ENCODE peak calls at places on chromosomes 1 and 21, in six cellular contexts. J, F, D, B, P and G are unnamed samples.

GRCh38 chr1:212182585-212182984 is 102.6 kb upstream of the PPP2R5A start:
- DNase-seq in F (no peak), P (no peak), B (no peak), D (no peak), J (no peak), G (no peak)

GRCh38 chr1:20074725-20075171 is 4.8 kb downstream of the PLA2G5 start:
- DNase-seq in J (no peak), B (no peak), D (no peak), F (no peak), P (no peak), G (no peak)

GRCh38 chr1:156072251-156072650 is 10.0 kb downstream of the MEX3A start:
- DNase-seq in F (no peak), P (no peak), J (no peak), B (no peak), D (no peak), G (no peak)

GRCh38 chr1:6098303-6099215 is 52.9 kb downstream of the KCNAB2 start:
- DNase-seq in J (no peak), F (no peak), B (no peak), D (no peak), P (no peak), G (no peak)

GRCh38 chr1:169003864-169004516 is 102.5 kb upstream of the ATP1B1 start:
- DNase-seq in J (peak), B (no peak), P (no peak), D (peak), F (peak), G (peak)

GRCh38 chr1:184061396-184062003 is 10.0 kb downstream of the TSEN15 start:
- DNase-seq in B (no peak), J (no peak), F (peak), P (no peak), D (no peak), G (no peak)

GRCh38 chr1:23793018-23793781 is 2.3 kb downstream of the LYPLA2 start:
- DNase-seq in B (peak), J (no peak), D (peak), F (peak), P (no peak), G (peak)

GRCh38 chr1:51314974-51315373 is 15.4 kb downstream of the TTC39A start:
- DNase-seq in J (no peak), B (no peak), P (no peak), D (peak), F (no peak), G (peak)

GRCh38 chr21:45235488-45235887 is 52.2 kb downstream of the POFUT2 start:
- DNase-seq in P (no peak), F (no peak), D (no peak), B (no peak), J (no peak), G (no peak)

GRCh38 chr1:32361674-32362473 is 411 bp downstream of the FAM229A start:
- DNase-seq in B (no peak), D (peak), J (no peak), F (no peak), P (no peak), G (peak)

GRCh38 chr21:34648739-34649297 is 20.0 kb upstream of the CLIC6 start:
- DNase-seq in B (no peak), J (no peak), D (no peak), F (no peak), P (no peak), G (no peak)

GRCh38 chr1:54547601-54548388 is at the start of gene ACOT11:
- DNase-seq in D (peak), J (no peak), F (peak), B (no peak), P (peak), G (peak)

GRCh38 chr21:45839274-45839673 is 142.3 kb upstream of the COL6A1 start:
- DNase-seq in F (peak), P (no peak), B (no peak), J (peak), D (no peak), G (no peak)

GRCh38 chr1:94045465-94046056 is 75.4 kb downstream of the ABCA4 start:
- DNase-seq in D (peak), J (peak), B (no peak), P (peak), F (peak), G (peak)

GRCh38 chr1:99579691-99580171 is 66.2 kb upstream of the PALMD start:
- DNase-seq in F (no peak), B (no peak), P (no peak), D (no peak), J (no peak), G (no peak)

GRCh38 chr1:53125623-53126360 is 16.6 kb downstream of the SLC1A7 start:
- DNase-seq in D (no peak), J (no peak), P (no peak), B (no peak), F (no peak), G (no peak)

GRCh38 chr1:15799004-15799867 is 8.2 kb downstream of the UQCRHL start:
- DNase-seq in D (peak), F (peak), J (peak), B (no peak), P (no peak), G (peak)

GRCh38 chr1:1402081-1402900 is 3.2 kb upstream of the CCNL2 start:
- DNase-seq in B (no peak), F (peak), P (no peak), D (peak), J (peak), G (peak)

GRCh38 chr1:55706397-55706796 is 491.2 kb upstream of the USP24 start:
- DNase-seq in F (no peak), B (no peak), D (no peak), P (no peak), J (no peak), G (no peak)

GRCh38 chr1:231139659-231140650 is 21.9 kb upstream of the TRIM67 start:
- DNase-seq in J (no peak), F (peak), D (no peak), P (no peak), B (no peak), G (no peak)

GRCh38 chr21:40507978-40508377 is 339.0 kb downstream of the DSCAM start:
- DNase-seq in B (no peak), F (no peak), J (no peak), D (no peak), P (no peak), G (no peak)

GRCh38 chr21:36487641-36488307 is 7.9 kb upstream of the CLDN14 start:
- DNase-seq in B (no peak), D (peak), F (no peak), P (no peak), J (no peak), G (peak)

GRCh38 chr1:236350308-236350707 is 43.8 kb upstream of the EDARADD start:
- DNase-seq in J (no peak), P (no peak), B (no peak), F (no peak), D (no peak), G (no peak)

GRCh38 chr1:226563666-226564065 is 15.1 kb downstream of the STUM start:
- DNase-seq in P (no peak), J (no peak), B (no peak), D (no peak), F (no peak), G (no peak)

GRCh38 chr1:84582802-84583587 is 8.8 kb upstream of the CTBS start:
- DNase-seq in P (no peak), F (no peak), D (no peak), J (no peak), B (no peak), G (peak)

GRCh38 chr1:185767721-185768120 is 33.5 kb downstream of the HMCN1 start:
- DNase-seq in J (no peak), P (no peak), F (no peak), D (no peak), B (no peak), G (no peak)

GRCh38 chr1:205676597-205676996 is 3.7 kb downstream of the SLC45A3 start:
- DNase-seq in D (no peak), B (no peak), J (no peak), F (no peak), P (no peak), G (no peak)

GRCh38 chr1:43442756-43443155 is 11.0 kb downstream of the HYI start:
- DNase-seq in D (peak), F (no peak), P (no peak), B (no peak), J (no peak), G (no peak)

GRCh38 chr1:150528997-150529396 is 13.4 kb downstream of the FALEC start:
- DNase-seq in J (peak), D (no peak), F (peak), P (no peak), B (no peak), G (peak)

GRCh38 chr1:62229932-62230331 is 35.3 kb downstream of the L1TD1 start:
- DNase-seq in J (no peak), D (no peak), B (no peak), P (no peak), F (no peak), G (no peak)

GRCh38 chr1:31102501-31102950 is 37.0 kb upstream of the PUM1 start:
- DNase-seq in D (peak), P (no peak), B (no peak), J (peak), F (peak), G (no peak)

GRCh38 chr1:19672237-19672636 is 7.6 kb downstream of the HTR6 start:
- DNase-seq in D (no peak), F (no peak), B (no peak), P (no peak), J (no peak), G (no peak)

GRCh38 chr1:35506960-35507901 is 50.0 kb downstream of the KIAA0319L start:
- DNase-seq in D (no peak), P (no peak), B (no peak), F (no peak), J (no peak), G (peak)